ENCODE peak calls at places on chromosomes 3 and 15, in five cellular contexts. One of them, this sample, is unnamed.

GRCh38 chr3:72287941-72288340 is 503.0 kb upstream of the PROK2 start:
- DNase-seq in psoas muscle: no peak
- DNase-seq in fibroblast of the conjunctiva: no peak
- DNase-seq in stomach: no peak
- DNase-seq in glutamatergic neuron: no peak
- DNase-seq in this sample: no peak

GRCh38 chr3:185658504-185658912 is 72.4 kb downstream of the SENP2 start:
- DNase-seq in fibroblast of the conjunctiva: peak; percentile 99
- DNase-seq in stomach: peak; percentile 40
- DNase-seq in glutamatergic neuron: no peak
- DNase-seq in psoas muscle: peak; percentile 67
- DNase-seq in this sample: no peak

GRCh38 chr3:127377801-127378442 is 90.1 kb upstream of the PRR20G start:
- DNase-seq in stomach: no peak
- DNase-seq in fibroblast of the conjunctiva: no peak
- DNase-seq in glutamatergic neuron: no peak
- DNase-seq in psoas muscle: no peak
- DNase-seq in this sample: no peak

GRCh38 chr15:34951993-34952392 is 17.5 kb downstream of the AQR start:
- DNase-seq in stomach: no peak
- DNase-seq in fibroblast of the conjunctiva: peak; percentile 68
- DNase-seq in glutamatergic neuron: no peak
- DNase-seq in psoas muscle: no peak
- DNase-seq in this sample: no peak

GRCh38 chr3:65005481-65005880 is 317.7 kb upstream of the ADAMTS9 start:
- DNase-seq in stomach: no peak
- DNase-seq in fibroblast of the conjunctiva: no peak
- DNase-seq in psoas muscle: no peak
- DNase-seq in glutamatergic neuron: no peak
- DNase-seq in this sample: no peak

GRCh38 chr3:146156801-146157310 is 4.1 kb downstream of the PLOD2 start:
- DNase-seq in fibroblast of the conjunctiva: no peak
- DNase-seq in stomach: peak; percentile 59
- DNase-seq in psoas muscle: no peak
- DNase-seq in glutamatergic neuron: no peak
- DNase-seq in this sample: no peak

GRCh38 chr3:185718736-185719456 is 105.9 kb downstream of the IGF2BP2 start:
- DNase-seq in glutamatergic neuron: no peak
- DNase-seq in fibroblast of the conjunctiva: no peak
- DNase-seq in psoas muscle: no peak
- DNase-seq in stomach: no peak
- DNase-seq in this sample: no peak

GRCh38 chr3:136778865-136779264 is 26.7 kb upstream of the STAG1 start:
- DNase-seq in stomach: no peak
- DNase-seq in psoas muscle: no peak
- DNase-seq in fibroblast of the conjunctiva: no peak
- DNase-seq in glutamatergic neuron: no peak
- DNase-seq in this sample: no peak

GRCh38 chr15:80803580-80804525 is 24.7 kb downstream of the CEMIP start:
- DNase-seq in fibroblast of the conjunctiva: no peak
- DNase-seq in psoas muscle: no peak
- DNase-seq in stomach: no peak
- DNase-seq in glutamatergic neuron: no peak
- DNase-seq in this sample: no peak

GRCh38 chr3:127196466-127197299 is 3.8 kb downstream of the PRR23E start:
- DNase-seq in stomach: peak; percentile 22
- DNase-seq in glutamatergic neuron: no peak
- DNase-seq in psoas muscle: peak; percentile 32
- DNase-seq in fibroblast of the conjunctiva: no peak
- DNase-seq in this sample: no peak

GRCh38 chr15:67685008-67685599 is 140.2 kb upstream of the SKOR1 start:
- DNase-seq in glutamatergic neuron: no peak
- DNase-seq in fibroblast of the conjunctiva: peak; percentile 12
- DNase-seq in stomach: no peak
- DNase-seq in psoas muscle: no peak
- DNase-seq in this sample: no peak

GRCh38 chr3:49536875-49537533 is 17.3 kb upstream of the BSN start:
- DNase-seq in stomach: no peak
- DNase-seq in psoas muscle: no peak
- DNase-seq in glutamatergic neuron: no peak
- DNase-seq in fibroblast of the conjunctiva: no peak
- DNase-seq in this sample: no peak

GRCh38 chr3:149266733-149267132 is 45.1 kb upstream of the CP start:
- DNase-seq in stomach: no peak
- DNase-seq in glutamatergic neuron: no peak
- DNase-seq in psoas muscle: no peak
- DNase-seq in fibroblast of the conjunctiva: no peak
- DNase-seq in this sample: no peak

GRCh38 chr3:113535898-113536297 is 3.5 kb downstream of the SIDT1 start:
- DNase-seq in fibroblast of the conjunctiva: no peak
- DNase-seq in glutamatergic neuron: no peak
- DNase-seq in stomach: no peak
- DNase-seq in psoas muscle: no peak
- DNase-seq in this sample: no peak

GRCh38 chr3:145017959-145018358 is 1046.3 kb downstream of the DIPK2A start:
- DNase-seq in stomach: no peak
- DNase-seq in psoas muscle: no peak
- DNase-seq in fibroblast of the conjunctiva: no peak
- DNase-seq in glutamatergic neuron: no peak
- DNase-seq in this sample: no peak

GRCh38 chr15:74011610-74012009 is 17.1 kb downstream of the PML start:
- DNase-seq in glutamatergic neuron: no peak
- DNase-seq in psoas muscle: no peak
- DNase-seq in stomach: peak; percentile 59
- DNase-seq in fibroblast of the conjunctiva: no peak
- DNase-seq in this sample: no peak

GRCh38 chr3:109224333-109224732 is 87.8 kb downstream of the C3orf85 start:
- DNase-seq in glutamatergic neuron: no peak
- DNase-seq in stomach: peak; percentile 42
- DNase-seq in psoas muscle: no peak
- DNase-seq in fibroblast of the conjunctiva: no peak
- DNase-seq in this sample: no peak

GRCh38 chr3:40152482-40153133 is 156.9 kb upstream of the EIF1B start:
- DNase-seq in stomach: no peak
- DNase-seq in fibroblast of the conjunctiva: no peak
- DNase-seq in psoas muscle: no peak
- DNase-seq in glutamatergic neuron: no peak
- DNase-seq in this sample: no peak

GRCh38 chr3:117920240-117920923 is 1114.3 kb downstream of the IGSF11 start:
- DNase-seq in stomach: no peak
- DNase-seq in psoas muscle: no peak
- DNase-seq in glutamatergic neuron: no peak
- DNase-seq in fibroblast of the conjunctiva: no peak
- DNase-seq in this sample: no peak

GRCh38 chr15:64111679-64112050 is 15.9 kb downstream of the SNX1 start:
- DNase-seq in psoas muscle: no peak
- DNase-seq in stomach: no peak
- DNase-seq in fibroblast of the conjunctiva: no peak
- DNase-seq in glutamatergic neuron: no peak
- DNase-seq in this sample: no peak

GRCh38 chr3:89851974-89852621 is 744.7 kb downstream of the EPHA3 start:
- DNase-seq in stomach: peak; percentile 45
- DNase-seq in glutamatergic neuron: peak; percentile 86
- DNase-seq in fibroblast of the conjunctiva: peak; percentile 35
- DNase-seq in psoas muscle: no peak
- DNase-seq in this sample: peak; percentile 78

GRCh38 chr3:157618075-157618760 is 115.0 kb upstream of the VEPH1 start:
- DNase-seq in fibroblast of the conjunctiva: peak; percentile 63
- DNase-seq in stomach: no peak
- DNase-seq in psoas muscle: no peak
- DNase-seq in glutamatergic neuron: no peak
- DNase-seq in this sample: no peak

GRCh38 chr3:10551821-10552630 is 46.6 kb upstream of the ATP2B2 start:
- DNase-seq in psoas muscle: peak; percentile 73
- DNase-seq in stomach: no peak
- DNase-seq in fibroblast of the conjunctiva: no peak
- DNase-seq in glutamatergic neuron: no peak
- DNase-seq in this sample: no peak

GRCh38 chr3:126156468-126156867 is 23.9 kb downstream of the ALDH1L1 start:
- DNase-seq in fibroblast of the conjunctiva: no peak
- DNase-seq in psoas muscle: no peak
- DNase-seq in glutamatergic neuron: no peak
- DNase-seq in stomach: no peak
- DNase-seq in this sample: no peak

GRCh38 chr3:189853906-189854305 is 222.7 kb downstream of the TP63 start:
- DNase-seq in psoas muscle: no peak
- DNase-seq in glutamatergic neuron: no peak
- DNase-seq in fibroblast of the conjunctiva: no peak
- DNase-seq in stomach: no peak
- DNase-seq in this sample: no peak

GRCh38 chr3:191740712-191741111 is 279.7 kb downstream of the PYDC2 start:
- DNase-seq in stomach: no peak
- DNase-seq in psoas muscle: no peak
- DNase-seq in fibroblast of the conjunctiva: no peak
- DNase-seq in glutamatergic neuron: no peak
- DNase-seq in this sample: no peak